ENCODE peak calls at places on chromosome 19, in nine cellular contexts. U, C, P, A, W, Q, B, J and S are unnamed samples.

GRCh38 chr19:11267316-11268085 is 5.2 kb upstream of the DOCK6 start:
- DNase-seq in W (no peak), Q (no peak), C (no peak), J (no peak), A (no peak), P (no peak), U (no peak), B (no peak), S (no peak)

GRCh38 chr19:3968556-3969434 is 2.1 kb downstream of the DAPK3 start:
- DNase-seq in C (no peak), P (no peak), J (no peak), A (peak), Q (no peak), B (no peak), W (no peak), U (peak), S (peak)

GRCh38 chr19:51168571-51169282 is 26.6 kb downstream of the SIGLEC7 start:
- DNase-seq in Q (no peak), W (no peak), U (no peak), A (no peak), J (no peak), B (no peak), P (no peak), C (no peak), S (no peak)

GRCh38 chr19:11496391-11497163 is 9.1 kb downstream of the ZNF653 start:
- DNase-seq in J (peak), W (no peak), Q (peak), B (no peak), C (peak), P (peak), A (no peak), U (peak), S (peak)

GRCh38 chr19:29806098-29806866 is 5.5 kb upstream of the CCNE1 start:
- DNase-seq in P (no peak), J (no peak), A (peak), C (no peak), B (peak), Q (no peak), W (no peak), U (peak), S (no peak)

GRCh38 chr19:18951721-18952281 is 10.8 kb upstream of the HOMER3 start:
- DNase-seq in A (no peak), C (no peak), W (no peak), B (no peak), J (no peak), P (no peak), U (peak), Q (no peak), S (no peak)

GRCh38 chr19:28429356-28429755 is 783.6 kb downstream of the UQCRFS1 start:
- DNase-seq in C (no peak), P (no peak), U (no peak), Q (no peak), B (no peak), J (no peak), W (no peak), A (no peak), S (no peak)

GRCh38 chr19:50333737-50334617 is 4.8 kb upstream of the KCNC3 start:
- DNase-seq in C (peak), W (no peak), U (peak), Q (no peak), J (peak), B (peak), P (peak), A (peak), S (no peak)

GRCh38 chr19:31448221-31448657 is 99.0 kb upstream of the TSHZ3 start:
- DNase-seq in C (no peak), B (no peak), J (no peak), Q (no peak), P (no peak), W (no peak), U (peak), A (peak), S (no peak)

GRCh38 chr19:34649886-34650543 is 26.9 kb downstream of the SCGB2B2 start:
- DNase-seq in Q (no peak), P (no peak), B (no peak), C (no peak), A (no peak), J (no peak), W (no peak), U (no peak), S (no peak)

GRCh38 chr19:33446918-33447293 is 73.4 kb downstream of the CEBPG start:
- DNase-seq in B (no peak), C (no peak), U (no peak), P (no peak), A (no peak), J (no peak), W (no peak), Q (no peak), S (no peak)

GRCh38 chr19:46903458-46903857 is 42.7 kb downstream of the ARHGAP35 start:
- DNase-seq in Q (no peak), C (no peak), U (no peak), W (no peak), J (no peak), A (no peak), B (no peak), P (no peak), S (no peak)

GRCh38 chr19:22428299-22428913 is 6.3 kb upstream of the ZNF98 start:
- DNase-seq in W (no peak), J (no peak), B (no peak), P (no peak), C (no peak), Q (no peak), U (no peak), A (no peak), S (no peak)

GRCh38 chr19:40005670-40006272 is 8.9 kb downstream of the ZNF546 start:
- DNase-seq in A (peak), C (no peak), Q (no peak), J (no peak), W (no peak), U (no peak), B (no peak), P (no peak), S (no peak)

GRCh38 chr19:36027696-36028095 is 5.0 kb downstream of the CLIP3 start:
- DNase-seq in U (no peak), P (no peak), J (no peak), A (no peak), B (no peak), C (no peak), Q (no peak), W (no peak), S (no peak)

GRCh38 chr19:33399745-33400681 is 26.5 kb downstream of the CEBPG start:
- DNase-seq in U (no peak), P (no peak), A (no peak), W (no peak), Q (no peak), B (no peak), J (no peak), C (no peak), S (no peak)